ENCODE peak calls at places on chromosomes 4 and X, in five cellular contexts. P is mammary epithelial cell, D is brain microvascular endothelial cell, L is colonic mucosa, O is neural progenitor cell. M is an unnamed sample.

GRCh38 chr4:13902141-13902540 is 274.6 kb upstream of the BOD1L1 start:
- DNase-seq in P (no peak), D (no peak), O (no peak), L (no peak), M (no peak)

GRCh38 chr4:3317656-3318211 is 24.9 kb downstream of the RGS12 start:
- DNase-seq in P (no peak), O (no peak), D (no peak), L (peak; percentile 15), M (no peak)

GRCh38 chr4:143391895-143392294 is 55.2 kb downstream of the GAB1 start:
- DNase-seq in O (no peak), D (peak; percentile 18), P (no peak), L (no peak), M (peak; percentile 26)

GRCh38 chr4:88106205-88106604 is 52.2 kb downstream of the ABCG2 start:
- DNase-seq in D (no peak), P (peak; percentile 71), L (no peak), O (no peak), M (peak; percentile 54)

GRCh38 chrX:107750263-107750662 is 25.3 kb downstream of the TSC22D3 start:
- DNase-seq in D (no peak), O (no peak), P (no peak), L (no peak), M (no peak)

GRCh38 chrX:153869473-153870287 is 16.3 kb downstream of the L1CAM start:
- DNase-seq in L (no peak), P (no peak), O (no peak), D (no peak), M (no peak)

GRCh38 chrX:153495362-153495751 is 577 bp downstream of the BGN start:
- DNase-seq in P (no peak), D (no peak), L (no peak), O (no peak), M (peak; percentile 27)

GRCh38 chr4:76585270-76585669 is 150.2 kb downstream of the SHROOM3 start:
- DNase-seq in P (no peak), O (peak; percentile 61), L (no peak), D (peak; percentile 92), M (peak; percentile 83)

GRCh38 chr4:10106421-10107039 is 10.1 kb downstream of the WDR1 start:
- DNase-seq in D (peak; percentile 97), L (peak; percentile 58), P (peak; percentile 98), O (no peak), M (peak; percentile 97)

GRCh38 chr4:81164126-81164525 is 50.9 kb downstream of the PRKG2 start:
- DNase-seq in P (no peak), L (peak; percentile 61), O (no peak), D (no peak), M (no peak)

GRCh38 chr4:38523524-38524448 is 140.2 kb upstream of the KLF3 start:
- DNase-seq in L (no peak), O (no peak), D (no peak), P (peak; percentile 9), M (no peak)

GRCh38 chr4:83124079-83124780 is 9.7 kb upstream of the PLAC8 start:
- DNase-seq in D (no peak), L (no peak), P (no peak), O (no peak), M (no peak)

GRCh38 chrX:94107981-94108380 is 434.0 kb downstream of the FAM133A start:
- DNase-seq in P (no peak), D (no peak), L (no peak), O (no peak), M (no peak)
- TF ChIP-seq CTCF in P (peak; percentile 23), D (peak; percentile 9), L (no peak), O (peak; percentile 43), M (no peak)

GRCh38 chrX:43474321-43474720 is 181.8 kb upstream of the MAOA start:
- DNase-seq in L (no peak), P (peak; percentile 21), O (peak; percentile 27), D (no peak), M (no peak)
- TF ChIP-seq CTCF in L (no peak), P (no peak), O (peak; percentile 39), D (no peak), M (no peak)

GRCh38 chr4:173748353-173748752 is 218.3 kb upstream of the HAND2 start:
- DNase-seq in D (no peak), O (no peak), L (no peak), P (no peak), M (no peak)
- TF ChIP-seq CTCF in D (no peak), O (no peak), L (no peak), P (no peak), M (no peak)

DNA sequence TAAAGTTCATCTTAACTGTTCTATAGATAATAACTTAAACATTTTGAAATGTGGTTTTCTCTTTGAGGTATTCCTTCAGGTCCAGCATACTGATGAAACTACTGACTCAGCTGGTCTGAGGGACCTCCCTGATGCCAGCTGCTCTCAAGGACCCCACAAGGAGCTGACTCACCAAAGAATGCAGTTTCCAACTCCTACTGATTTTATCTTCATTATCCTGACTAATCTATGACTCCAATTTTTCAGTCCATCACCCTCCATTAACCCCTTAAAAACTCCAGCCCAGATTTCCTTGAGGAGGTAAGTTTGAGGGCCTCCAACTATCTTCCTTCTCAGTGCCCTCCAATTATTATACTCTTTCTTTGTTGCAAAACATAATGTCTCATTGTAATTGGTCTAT is 1.4 kb upstream of the UGT2B4 start:
- DNase-seq in D (peak; percentile 20), L (no peak), O (no peak), P (peak; percentile 24), M (peak; percentile 83)
- TF ChIP-seq CTCF in D (no peak), L (no peak), O (no peak), P (no peak), M (no peak)

DNA sequence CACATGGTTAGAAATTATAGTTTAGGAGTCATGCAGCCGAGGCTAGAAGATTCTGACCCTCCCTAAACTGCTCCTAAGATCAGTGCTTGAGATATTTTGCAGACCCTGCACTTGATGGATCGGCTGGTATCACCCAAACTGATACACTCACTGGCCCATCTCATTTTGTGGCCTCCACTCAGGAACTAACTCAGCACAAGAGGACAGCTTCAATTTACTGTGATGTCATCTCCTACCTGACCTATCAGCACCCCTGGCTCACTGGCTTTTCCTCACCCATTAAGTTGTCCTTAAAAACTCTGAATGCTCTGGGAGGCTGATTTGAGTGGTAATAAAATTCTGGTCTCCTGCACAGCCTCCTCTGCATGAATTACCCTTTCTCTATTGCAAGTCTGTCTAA is 450.9 kb downstream of the PCDH10 start:
- DNase-seq in P (no peak), L (no peak), O (no peak), D (no peak), M (no peak)
- TF ChIP-seq CTCF in P (no peak), L (no peak), O (no peak), D (no peak), M (no peak)

DNA sequence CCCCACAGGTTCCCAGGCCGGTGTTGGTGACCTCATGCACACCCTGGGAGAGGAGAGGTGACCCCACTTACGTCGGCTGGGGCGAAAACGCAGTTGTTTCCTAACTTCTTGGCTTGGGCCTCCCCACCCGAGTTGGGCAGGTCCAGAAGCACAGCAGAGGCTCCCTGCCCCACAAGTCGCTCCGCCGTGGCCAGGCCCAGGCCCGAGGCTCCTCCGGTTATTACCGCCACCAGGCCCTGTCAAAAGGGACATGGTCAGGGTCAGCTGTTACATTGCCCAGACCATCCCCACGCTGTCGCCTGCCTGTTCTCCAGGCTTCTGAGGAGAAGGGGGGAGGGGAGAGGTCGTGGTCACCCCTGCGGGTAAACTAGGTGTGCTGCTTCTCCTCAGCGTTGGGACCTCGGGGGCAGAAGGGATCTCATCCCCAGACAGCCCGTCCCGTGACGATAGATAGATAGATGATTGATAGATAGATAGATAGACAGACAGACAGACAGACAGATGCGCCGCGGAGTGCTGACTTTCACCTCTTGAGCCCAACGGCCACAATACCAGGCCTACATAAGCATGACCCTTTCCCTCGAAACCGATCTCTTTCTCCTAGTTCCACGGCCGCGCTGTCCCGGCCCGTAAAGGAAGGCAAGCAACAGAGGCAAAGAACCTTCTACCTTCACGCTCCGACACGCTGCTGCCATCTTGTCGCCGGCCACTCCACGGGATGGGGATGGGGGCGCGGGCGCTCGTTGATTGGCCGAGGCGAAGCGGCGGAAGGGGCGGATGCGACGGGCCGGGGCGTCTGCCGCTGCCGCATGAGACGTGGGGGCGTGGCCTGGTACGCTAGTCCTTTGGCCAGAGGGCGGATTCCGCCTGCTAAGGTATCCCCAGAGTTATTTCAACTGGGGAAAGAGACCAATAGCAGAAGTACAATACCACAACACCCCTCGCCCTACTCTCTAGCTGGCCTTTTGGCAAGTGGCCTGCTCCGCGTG is at the start of gene HSD17B10:
- DNase-seq in P (peak; percentile 76), D (peak; percentile 72), L (peak; percentile 92), O (peak; percentile 95), M (peak; percentile 78)
- TF ChIP-seq CTCF in P (no peak), D (no peak), L (no peak), O (no peak), M (no peak)

DNA sequence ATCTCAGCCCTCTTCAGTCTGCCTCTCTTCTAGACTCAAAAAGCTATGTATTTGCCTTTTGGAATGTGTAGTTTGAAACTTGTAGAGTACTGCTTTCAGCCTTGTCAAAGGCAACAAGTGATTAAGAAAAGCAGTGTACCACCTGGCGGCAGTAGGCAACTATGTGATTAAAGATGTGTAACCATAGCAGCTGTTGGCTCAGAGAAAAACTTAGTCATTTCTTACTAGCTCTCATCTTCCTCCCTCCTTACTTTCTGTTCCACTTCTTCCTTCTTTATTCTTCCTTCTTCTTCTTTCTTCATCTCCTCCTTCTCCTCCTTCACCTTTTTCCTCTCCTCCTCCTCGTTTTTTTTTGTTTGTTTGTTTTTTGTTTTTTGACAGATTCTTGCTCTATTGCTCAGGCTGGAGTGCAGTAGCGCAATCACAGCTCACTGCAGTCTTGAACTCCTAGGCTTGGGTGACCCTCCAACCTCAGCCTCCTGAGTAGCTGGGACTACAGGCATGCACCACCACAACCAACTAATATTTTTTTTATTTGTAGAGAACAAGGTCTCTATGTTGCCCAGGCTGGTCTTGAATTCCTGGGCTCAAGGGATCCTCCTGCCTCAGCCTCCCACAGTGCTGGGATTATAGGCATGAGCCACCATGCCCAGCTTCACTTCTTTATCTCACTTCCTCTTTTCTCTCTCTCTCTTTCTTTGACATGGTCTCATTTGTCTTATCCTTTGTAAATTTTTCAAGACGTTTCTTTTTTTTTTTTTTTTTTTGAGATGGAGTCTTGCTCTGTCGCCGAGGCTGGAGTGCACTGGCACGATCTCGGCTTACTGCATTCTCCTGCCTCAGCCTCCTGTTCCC is 32.6 kb downstream of the ABHD18 start:
- DNase-seq in O (no peak), L (no peak), P (peak; percentile 52), D (no peak), M (peak; percentile 37)
- TF ChIP-seq CTCF in O (peak; percentile 4), L (no peak), P (no peak), D (no peak), M (peak; percentile 23)

GRCh38 chr4:138835833-138836521 is 179.6 kb upstream of the NOCT start:
- DNase-seq in L (peak; percentile 40), O (no peak), P (peak; percentile 29), D (peak; percentile 39), M (peak; percentile 23)
- TF ChIP-seq CTCF in L (no peak), O (no peak), P (no peak), D (no peak), M (no peak)